ENCODE peak calls at places on chromosome 6, in ten cellular contexts. G is AG10803; X is HFFc6; I is fibroblast of mammary gland; A is neural crest cell; L is mucosa of descending colon; S is bronchial epithelial cell; J is heart left ventricle; H is GM13977; Z is activated CD8-positive, alpha-beta T cell treated with anti-CD3 and anti-CD28 coated beads for 36 hours. Q is an unnamed sample.

GRCh38 chr6:170583736-170584180 is 679 bp downstream of the PDCD2 start:
- DNase-seq in L (no peak), X (peak), H (peak), A (no peak), I (no peak), J (no peak), Z (no peak), G (peak), S (peak), Q (no peak)

GRCh38 chr6:44049989-44050871 is 77.0 kb downstream of the MRPL14 start:
- DNase-seq in G (peak), I (peak), J (no peak), X (no peak), H (no peak), Z (no peak), L (no peak), A (no peak), S (no peak), Q (no peak)

GRCh38 chr6:169317441-169318202 is 64.0 kb upstream of the THBS2 start:
- DNase-seq in Z (no peak), X (no peak), J (no peak), S (no peak), G (no peak), H (no peak), A (no peak), I (no peak), L (no peak), Q (no peak)

GRCh38 chr6:111819458-111819857 is 53.8 kb downstream of the FYN start:
- DNase-seq in Z (no peak), L (no peak), J (no peak), X (no peak), H (no peak), S (no peak), I (no peak), A (no peak), G (no peak), Q (no peak)

GRCh38 chr6:36095497-36096391 is 34.6 kb upstream of the MAPK13 start:
- DNase-seq in Z (no peak), J (no peak), A (no peak), S (no peak), L (peak), I (no peak), X (no peak), G (no peak), H (no peak), Q (no peak)

GRCh38 chr6:137647762-137648412 is 153.7 kb upstream of the OLIG3 start:
- DNase-seq in Z (no peak), J (no peak), X (peak), H (no peak), I (peak), L (no peak), G (no peak), S (peak), A (no peak), Q (no peak)

GRCh38 chr6:101398716-101399626 is 5.5 kb downstream of the GRIK2 start:
- DNase-seq in A (no peak), S (no peak), X (no peak), L (no peak), I (no peak), J (no peak), G (no peak), Z (no peak), H (no peak), Q (no peak)

GRCh38 chr6:46011241-46012085 is 4.2 kb downstream of the CLIC5 start:
- DNase-seq in L (peak), I (no peak), J (no peak), Z (peak), A (no peak), S (no peak), X (no peak), H (peak), G (no peak), Q (no peak)

GRCh38 chr6:106446287-106446885 is 85.9 kb downstream of the CRYBG1 start:
- DNase-seq in L (no peak), Z (no peak), X (peak), I (peak), A (no peak), G (peak), J (no peak), S (no peak), H (peak), Q (no peak)

GRCh38 chr6:146047356-146047755 is 18.5 kb downstream of the GRM1 start:
- DNase-seq in G (no peak), X (no peak), L (no peak), S (no peak), I (no peak), H (no peak), J (no peak), Z (no peak), A (no peak), Q (no peak)

GRCh38 chr6:36839819-36840379 is 655 bp upstream of the CPNE5 start:
- DNase-seq in J (peak), S (no peak), I (no peak), X (no peak), G (no peak), H (peak), L (peak), A (peak), Z (peak), Q (no peak)

GRCh38 chr6:83071023-83071422 is 3.6 kb downstream of the DOP1A start:
- DNase-seq in L (peak), H (peak), S (peak), I (peak), Z (no peak), X (no peak), G (peak), A (no peak), J (no peak), Q (no peak)
- TF ChIP-seq CTCF in L (no peak), H (no peak), S (no peak), I (no peak), Z (no peak), X (no peak), G (no peak), A (no peak), J (no peak), Q (no peak)

GRCh38 chr6:1363729-1364572 is 25.4 kb upstream of the FOXF2 start:
- DNase-seq in J (no peak), S (peak), A (no peak), L (no peak), H (no peak), G (peak), I (peak), Z (no peak), X (peak), Q (no peak)
- TF ChIP-seq CTCF in J (peak), S (no peak), A (peak), L (no peak), H (peak), G (peak), I (peak), Z (no peak), X (peak), Q (no peak)

GRCh38 chr6:41442800-41443501 is 103.2 kb upstream of the FOXP4 start:
- DNase-seq in I (peak), Z (peak), G (peak), L (no peak), H (no peak), A (peak), S (no peak), X (no peak), J (peak), Q (no peak)
- TF ChIP-seq CTCF in I (peak), Z (peak), G (peak), L (peak), H (peak), A (peak), S (peak), X (peak), J (peak), Q (peak)

GRCh38 chr6:159941286-159942113 is 27.4 kb upstream of the IGF2R start:
- DNase-seq in G (peak), A (no peak), X (peak), Z (peak), J (no peak), I (peak), S (peak), L (no peak), H (peak), Q (no peak)
- TF ChIP-seq CTCF in G (peak), A (peak), X (peak), Z (peak), J (peak), I (peak), S (peak), L (no peak), H (peak), Q (peak)

DNA sequence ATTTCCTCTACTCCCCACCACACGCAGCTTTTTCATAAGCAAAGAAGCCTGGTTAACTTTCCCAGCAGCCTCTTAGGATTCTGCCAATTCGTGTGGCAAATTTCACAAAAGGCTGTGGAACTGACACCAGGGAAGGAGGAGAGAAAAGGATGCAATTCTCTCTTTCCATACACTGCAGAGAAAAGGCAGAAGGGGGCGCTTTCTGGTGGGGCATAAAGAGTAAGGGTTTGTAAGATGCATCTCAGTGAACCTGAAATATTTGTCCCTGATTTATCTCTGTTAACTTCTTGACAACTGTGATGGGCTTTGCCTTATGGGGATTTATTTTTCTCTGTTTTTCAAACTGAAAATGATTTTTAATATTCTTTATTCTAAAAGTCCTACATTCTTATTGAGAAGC is 45.5 kb upstream of the GLP1R start:
- DNase-seq in G (no peak), J (no peak), Z (peak), X (no peak), H (no peak), A (peak), L (no peak), S (peak), I (no peak), Q (no peak)
- TF ChIP-seq CTCF in G (peak), J (no peak), Z (peak), X (no peak), H (peak), A (peak), L (no peak), S (peak), I (peak), Q (no peak)

DNA sequence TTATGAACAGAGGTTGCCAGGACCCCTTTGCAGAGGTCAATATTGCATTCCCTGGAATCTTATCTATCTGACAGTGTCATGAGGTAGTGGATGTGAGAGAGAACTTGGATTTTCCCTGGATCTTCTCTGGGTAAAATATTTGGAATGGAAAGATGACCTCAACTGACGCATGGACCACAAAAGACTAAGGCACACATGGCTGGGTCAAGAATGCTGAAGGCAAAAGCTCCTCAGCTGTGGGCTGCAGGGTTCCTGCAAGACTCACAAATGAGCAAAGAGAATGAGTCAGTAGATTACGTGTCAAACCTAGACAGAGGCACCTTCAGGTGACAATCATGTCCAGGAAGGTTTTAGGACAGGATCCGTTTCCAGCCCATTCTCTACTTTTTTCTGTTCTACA is 484.0 kb downstream of the C6orf118 start:
- DNase-seq in I (no peak), G (no peak), H (no peak), J (no peak), S (peak), L (no peak), X (no peak), A (no peak), Z (no peak), Q (no peak)
- TF ChIP-seq CTCF in I (no peak), G (no peak), H (no peak), J (no peak), S (no peak), L (no peak), X (no peak), A (no peak), Z (no peak), Q (no peak)

GRCh38 chr6:147742445-147742844 is 234.0 kb downstream of the SAMD5 start:
- DNase-seq in X (no peak), S (no peak), I (no peak), L (no peak), J (no peak), G (no peak), H (no peak), Z (no peak), A (no peak), Q (no peak)
- TF ChIP-seq CTCF in X (no peak), S (no peak), I (peak), L (no peak), J (no peak), G (no peak), H (no peak), Z (no peak), A (no peak), Q (no peak)

GRCh38 chr6:91895592-91895991 is 1308.7 kb upstream of the MAP3K7 start:
- DNase-seq in X (no peak), Z (no peak), S (no peak), A (no peak), L (no peak), J (no peak), H (no peak), G (no peak), I (no peak), Q (no peak)
- TF ChIP-seq CTCF in X (no peak), Z (no peak), S (no peak), A (no peak), L (no peak), J (no peak), H (no peak), G (no peak), I (no peak), Q (no peak)